ENCODE peak calls at places on chromosomes 7 and 10, in six cellular contexts. M, X, F, H, Z and T are unnamed samples.

GRCh38 chr7:47143344-47143743 is 438.6 kb downstream of the TNS3 start:
- DNase-seq in H (peak), Z (no peak), X (no peak), F (no peak), M (no peak), T (no peak)

GRCh38 chr10:117461766-117462423 is 80.7 kb upstream of the EMX2 start:
- DNase-seq in M (no peak), H (peak), F (no peak), X (peak), Z (no peak), T (no peak)

GRCh38 chr7:44740040-44740439 is 8.6 kb upstream of the ZMIZ2 start:
- DNase-seq in H (no peak), X (no peak), Z (no peak), F (no peak), M (no peak), T (no peak)

GRCh38 chr10:124593431-124593985 is 131.9 kb downstream of the LHPP start:
- DNase-seq in M (peak), Z (no peak), H (no peak), F (no peak), X (no peak), T (no peak)

GRCh38 chr10:128147669-128148068 is 21.4 kb upstream of the MKI67 start:
- DNase-seq in H (peak), M (no peak), X (peak), Z (no peak), F (no peak), T (no peak)

GRCh38 chr7:142332421-142332820 is 74.6 kb upstream of the PRSS58 start:
- DNase-seq in Z (no peak), M (no peak), H (no peak), F (no peak), X (no peak), T (no peak)

GRCh38 chr10:11867497-11867896 is 44.3 kb downstream of the PROSER2 start:
- DNase-seq in F (no peak), Z (no peak), X (no peak), H (no peak), M (no peak), T (no peak)

GRCh38 chr7:26087321-26088091 is 64.5 kb upstream of the NFE2L3 start:
- DNase-seq in X (peak), F (no peak), M (no peak), Z (no peak), H (no peak), T (no peak)

GRCh38 chr10:110005716-110006115 is 2.1 kb upstream of the ADD3 start:
- DNase-seq in X (no peak), Z (no peak), M (peak), H (peak), F (no peak), T (no peak)

DNA sequence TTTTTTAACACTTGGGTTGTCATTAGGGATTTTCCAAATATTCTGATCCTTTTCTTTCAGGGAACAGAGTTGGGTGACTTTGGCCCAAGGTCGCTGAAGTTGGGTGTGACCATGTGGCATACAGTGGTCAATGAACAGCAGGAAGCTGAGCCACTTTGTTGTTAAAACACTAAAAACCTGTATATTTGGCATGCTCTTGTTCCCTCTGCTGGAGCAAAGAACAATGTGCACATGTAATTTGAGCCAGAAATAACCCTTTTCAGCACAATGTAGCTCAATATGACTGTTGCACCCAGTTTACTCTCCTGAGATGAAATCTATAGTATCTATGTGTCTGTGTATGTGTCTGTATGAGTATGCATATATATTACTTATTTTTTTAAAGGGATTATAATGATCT is 74.9 kb downstream of the ADCYAP1R1 start:
- DNase-seq in Z (no peak), X (no peak), H (peak), F (no peak), M (no peak), T (no peak)
- TF ChIP-seq CTCF in Z (no peak), X (no peak), H (peak), F (no peak), M (peak), T (no peak)

DNA sequence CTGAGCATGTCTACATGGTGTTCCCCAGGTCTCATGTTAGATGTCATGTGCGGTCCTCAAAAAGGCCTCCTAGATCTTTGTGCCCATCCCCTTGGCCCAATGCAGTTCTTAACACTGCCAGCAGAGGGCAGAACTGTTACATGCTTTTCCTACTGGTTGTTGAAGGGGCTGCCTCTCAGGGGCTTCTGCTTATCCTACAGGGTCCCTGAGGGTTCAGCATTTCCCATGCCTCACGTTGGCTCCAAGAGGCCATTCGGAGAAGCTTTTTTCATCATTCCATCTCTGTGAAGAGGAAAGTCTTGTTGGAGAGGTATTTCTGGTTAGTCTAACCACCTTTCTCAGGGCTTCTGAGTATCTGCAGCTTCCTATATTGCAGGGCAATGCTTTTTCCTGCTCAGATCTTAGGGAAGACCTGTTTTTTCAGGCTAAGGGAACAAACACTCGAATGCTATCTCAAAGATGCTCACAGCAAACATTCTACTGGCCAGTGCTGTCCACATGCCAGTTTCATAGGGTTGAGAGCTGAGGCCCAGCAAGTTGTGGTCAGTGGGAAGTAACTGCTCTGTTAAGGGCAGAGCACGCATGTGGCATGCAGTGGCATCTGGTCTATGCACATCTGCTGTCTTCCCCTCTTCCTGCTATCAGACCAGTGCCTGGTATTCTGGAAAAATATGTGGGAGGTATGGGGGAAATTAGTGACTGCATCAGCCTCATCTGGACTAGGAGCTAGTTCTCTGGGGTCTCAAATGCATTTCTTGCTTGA is 31.5 kb downstream of the MBL2 start:
- DNase-seq in H (peak), M (peak), Z (no peak), F (peak), X (peak), T (peak)
- TF ChIP-seq CTCF in H (peak), M (peak), Z (peak), F (peak), X (peak), T (peak)

GRCh38 chr7:155345490-155345889 is 47.8 kb downstream of the INSIG1 start:
- DNase-seq in H (no peak), X (no peak), Z (no peak), F (no peak), M (no peak), T (no peak)

GRCh38 chr7:155344270-155344617 is 46.6 kb downstream of the INSIG1 start:
- DNase-seq in H (no peak), M (no peak), F (peak), Z (no peak), X (no peak), T (no peak)

GRCh38 chr7:155343661-155344121 is 46.0 kb downstream of the INSIG1 start:
- DNase-seq in X (no peak), H (no peak), F (no peak), Z (no peak), M (no peak), T (no peak)

GRCh38 chr7:155346285-155346684 is 48.6 kb downstream of the INSIG1 start:
- DNase-seq in Z (no peak), F (no peak), H (no peak), M (no peak), X (no peak), T (no peak)

GRCh38 chr7:155344618-155345433 is 47.1 kb downstream of the INSIG1 start:
- DNase-seq in X (peak), Z (no peak), M (peak), H (peak), F (peak), T (peak)
- TF ChIP-seq CTCF in X (peak), Z (peak), M (peak), H (peak), F (peak), T (peak)

GRCh38 chr7:151871904-151872303 is 5.0 kb downstream of the PRKAG2 start:
- DNase-seq in H (no peak), Z (no peak), X (no peak), F (no peak), M (no peak), T (no peak)
- TF ChIP-seq CTCF in H (no peak), Z (no peak), X (no peak), F (no peak), M (no peak), T (no peak)

GRCh38 chr10:114403545-114404161 is 649 bp downstream of the AFAP1L2 start:
- DNase-seq in M (no peak), F (peak), X (peak), H (no peak), Z (no peak), T (no peak)
- TF ChIP-seq CTCF in M (peak), F (peak), X (peak), H (peak), Z (no peak), T (no peak)

DNA sequence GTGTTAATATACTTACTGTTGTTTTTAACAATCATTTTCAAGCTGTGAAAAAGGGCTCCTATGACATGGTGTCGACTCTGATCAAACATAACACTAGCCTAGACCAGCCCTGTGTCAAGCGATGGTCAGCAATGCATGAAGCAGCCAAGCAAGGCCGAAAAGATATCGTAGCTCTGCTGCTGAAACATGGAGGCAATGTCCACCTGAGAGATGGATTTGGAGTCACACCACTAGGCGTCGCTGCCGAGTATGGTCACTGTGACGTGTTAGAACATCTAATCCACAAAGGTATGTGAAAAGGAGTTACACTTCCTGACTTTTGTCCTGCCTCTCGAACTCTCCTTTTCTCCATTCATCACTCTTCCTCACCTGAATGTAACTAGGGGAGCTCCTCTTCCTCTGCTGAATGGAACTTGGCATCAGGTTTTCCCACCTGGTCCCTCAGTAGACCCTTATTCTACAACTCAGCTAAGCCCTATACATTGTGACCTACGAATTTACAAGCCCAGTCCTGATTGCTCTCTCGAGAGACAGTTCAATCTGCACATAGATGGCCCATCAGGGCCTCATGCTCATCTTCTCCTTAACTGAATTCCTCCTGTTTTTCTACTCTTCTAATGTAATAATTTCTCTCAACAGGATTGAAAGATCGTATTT is 23.0 kb downstream of the ASB15 start:
- DNase-seq in M (peak), X (no peak), H (peak), F (peak), Z (peak), T (peak)
- TF ChIP-seq CTCF in M (peak), X (peak), H (peak), F (peak), Z (peak), T (peak)